ENCODE peak calls at places on chromosomes 5 and 9, in four cellular contexts. Y, E, P and Z are unnamed samples.

GRCh38 chr5:122053181-122054109 is 24.6 kb downstream of the LOX start:
- DNase-seq in E (no peak), P (no peak), Y (peak), Z (no peak)

GRCh38 chr9:16445141-16445920 is 425.1 kb downstream of the BNC2 start:
- DNase-seq in P (no peak), Y (peak), E (no peak), Z (no peak)

GRCh38 chr5:170269579-170269978 is 28.0 kb downstream of the LCP2 start:
- DNase-seq in E (no peak), P (no peak), Y (no peak), Z (no peak)

GRCh38 chr5:135085936-135086235 is 51.9 kb upstream of the PITX1 start:
- DNase-seq in Y (no peak), P (no peak), E (no peak), Z (no peak)

GRCh38 chr9:93261735-93262523 is 78.0 kb downstream of the WNK2 start:
- DNase-seq in P (no peak), E (no peak), Y (no peak), Z (no peak)

GRCh38 chr5:95153581-95153980 is 131.3 kb downstream of the MCTP1 start:
- DNase-seq in Y (no peak), E (no peak), P (no peak), Z (no peak)

GRCh38 chr5:134547579-134547978 is 22.1 kb downstream of the JADE2 start:
- DNase-seq in Y (peak), E (no peak), P (no peak), Z (no peak)

GRCh38 chr5:97243352-97243751 is 60.3 kb upstream of the RIOK2 start:
- DNase-seq in E (no peak), Y (no peak), P (no peak), Z (no peak)

GRCh38 chr9:17578911-17579793 is at the start of gene SH3GL2:
- DNase-seq in Y (peak), E (peak), P (no peak), Z (no peak)

GRCh38 chr9:121154782-121155181 is 46.9 kb downstream of the RAB14 start:
- DNase-seq in P (no peak), Y (peak), E (no peak), Z (peak)

GRCh38 chr5:108561416-108562204 is 179.7 kb upstream of the FBXL17 start:
- DNase-seq in P (no peak), E (no peak), Y (peak), Z (no peak)

GRCh38 chr5:118984602-118985001 is 3.7 kb downstream of the DTWD2 start:
- DNase-seq in P (no peak), Y (peak), E (no peak), Z (no peak)

GRCh38 chr5:5615569-5615968 is 193.1 kb downstream of the ICE1 start:
- DNase-seq in Y (no peak), P (no peak), E (no peak), Z (no peak)

GRCh38 chr5:132825824-132826391 is 4.5 kb downstream of the SHROOM1 start:
- DNase-seq in E (peak), P (no peak), Y (no peak), Z (no peak)

GRCh38 chr5:21031001-21031400 is 1043.0 kb upstream of the CDH18 start:
- DNase-seq in Y (no peak), E (no peak), P (no peak), Z (no peak)

GRCh38 chr9:96203867-96204412 is 98.0 kb downstream of the HSD17B3 start:
- DNase-seq in Y (no peak), E (no peak), P (no peak), Z (no peak)

GRCh38 chr5:79590395-79590999 is 21.7 kb upstream of the TENT2 start:
- DNase-seq in E (no peak), Y (no peak), P (no peak), Z (no peak)

GRCh38 chr5:170632985-170633234 is 129.1 kb downstream of the KCNIP1 start:
- DNase-seq in E (peak), P (no peak), Y (no peak), Z (peak)

GRCh38 chr5:141199359-141200235 is at the start of gene PCDHB11:
- DNase-seq in Y (no peak), P (no peak), E (no peak), Z (no peak)

GRCh38 chr5:40033411-40033810 is 608.6 kb upstream of the DAB2 start:
- DNase-seq in P (peak), Y (no peak), E (no peak), Z (no peak)

GRCh38 chr5:145162641-145163040 is 672.5 kb downstream of the PRELID2 start:
- DNase-seq in E (no peak), P (no peak), Y (no peak), Z (no peak)

GRCh38 chr5:55920784-55921183 is 69.6 kb downstream of the IL31RA start:
- DNase-seq in E (peak), Y (no peak), P (no peak), Z (no peak)

GRCh38 chr5:178123987-178124925 is 6.6 kb upstream of the RMND5B start:
- DNase-seq in E (no peak), P (no peak), Y (no peak), Z (no peak)

GRCh38 chr9:137268538-137269201 is 8.9 kb upstream of the TOR4A start:
- DNase-seq in Y (no peak), P (no peak), E (no peak), Z (peak)

GRCh38 chr5:39231705-39232525 is 12.6 kb upstream of the FYB1 start:
- DNase-seq in E (no peak), Y (no peak), P (peak), Z (no peak)

GRCh38 chr9:14674630-14675029 is 18.6 kb downstream of the ZDHHC21 start:
- DNase-seq in P (no peak), Y (no peak), E (no peak), Z (no peak)

GRCh38 chr5:77778881-77779438 is 2.8 kb upstream of the TBCA start:
- DNase-seq in P (no peak), Y (no peak), E (no peak), Z (no peak)

GRCh38 chr5:143921525-143922311 is 109.8 kb downstream of the HMHB1 start:
- DNase-seq in E (no peak), Y (peak), P (no peak), Z (no peak)

GRCh38 chr5:171596391-171596878 is 177.0 kb downstream of the FGF18 start:
- DNase-seq in P (no peak), Y (peak), E (peak), Z (no peak)

GRCh38 chr5:127028822-127029457 is 1.4 kb downstream of the MARCHF3 start:
- DNase-seq in Y (peak), P (no peak), E (no peak), Z (no peak)

GRCh38 chr9:87850405-87850804 is 32.3 kb upstream of the SPATA31E1 start:
- DNase-seq in E (no peak), P (no peak), Y (peak), Z (no peak)

GRCh38 chr5:10936486-10936885 is 175.5 kb upstream of the DAP start:
- DNase-seq in E (no peak), Y (no peak), P (no peak), Z (no peak)

GRCh38 chr5:22651355-22651754 is 201.8 kb downstream of the CDH12 start:
- DNase-seq in Y (no peak), E (no peak), P (no peak), Z (no peak)

GRCh38 chr5:179812135-179812825 is 5.6 kb upstream of the MGAT4B start:
- DNase-seq in E (no peak), P (no peak), Y (no peak), Z (no peak)

GRCh38 chr9:121074370-121075250 is at the start of gene CNTRL:
- DNase-seq in Y (peak), P (peak), E (peak), Z (peak)

GRCh38 chr5:179153341-179153901 is 93.2 kb downstream of the ZNF354C start:
- DNase-seq in Y (no peak), E (no peak), P (no peak), Z (no peak)

GRCh38 chr5:1200495-1201326 is 684 bp upstream of the SLC6A19 start:
- DNase-seq in Y (no peak), E (no peak), P (no peak), Z (peak)

GRCh38 chr5:1202798-1203185 is 1.4 kb downstream of the SLC6A19 start:
- DNase-seq in P (no peak), Y (no peak), E (no peak), Z (no peak)

GRCh38 chr5:1201327-1202025 is at the start of gene SLC6A19:
- DNase-seq in Y (no peak), E (no peak), P (no peak), Z (peak)

GRCh38 chr5:1203311-1203967 is 2.0 kb downstream of the SLC6A19 start:
- DNase-seq in E (no peak), Y (no peak), P (no peak), Z (no peak)

GRCh38 chr5:1202026-1202797 is 817 bp downstream of the SLC6A19 start:
- DNase-seq in P (no peak), Y (no peak), E (no peak), Z (no peak)
- TF ChIP-seq CHD1 in P (no peak), Y (no peak), E (no peak), Z (no peak)

GRCh38 chr5:8478308-8478707 is 609.4 kb downstream of the MTRR start:
- DNase-seq in E (no peak), P (no peak), Y (no peak), Z (no peak)
- TF ChIP-seq CHD1 in E (no peak), P (no peak), Y (no peak), Z (no peak)

GRCh38 chr9:2128611-2129010 is 113.5 kb downstream of the SMARCA2 start:
- DNase-seq in Y (no peak), P (no peak), E (no peak), Z (no peak)

GRCh38 chr9:2132484-2133082 is 117.4 kb downstream of the SMARCA2 start:
- DNase-seq in E (no peak), P (no peak), Y (peak), Z (peak)

GRCh38 chr9:2125909-2126308 is 110.8 kb downstream of the SMARCA2 start:
- DNase-seq in P (peak), Y (peak), E (no peak), Z (no peak)

GRCh38 chr9:2126331-2126789 is 111.2 kb downstream of the SMARCA2 start:
- DNase-seq in P (no peak), Y (peak), E (no peak), Z (no peak)

DNA sequence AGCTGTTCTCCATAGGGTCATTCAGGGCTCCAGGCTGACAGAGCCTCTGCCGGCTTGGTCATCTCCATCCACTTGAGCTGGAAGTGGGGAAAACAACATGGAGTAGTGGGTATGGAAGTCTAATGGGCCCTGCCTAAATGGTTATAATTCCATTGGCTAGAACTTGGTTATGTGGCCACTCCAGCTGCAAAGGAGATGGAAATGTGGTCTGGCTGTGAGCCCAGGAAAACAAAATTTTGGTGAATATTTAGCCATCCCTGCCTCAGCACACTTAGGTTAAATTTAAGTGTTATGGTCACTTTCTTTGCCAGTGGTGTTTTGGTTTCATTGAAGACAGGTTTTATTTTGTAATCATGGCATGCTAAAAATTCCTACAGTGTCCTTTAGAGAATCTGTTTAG is 112.3 kb downstream of the SMARCA2 start:
- DNase-seq in P (no peak), E (no peak), Y (peak), Z (no peak)
- TF ChIP-seq CHD1 in P (no peak), E (no peak), Y (no peak), Z (no peak)

DNA sequence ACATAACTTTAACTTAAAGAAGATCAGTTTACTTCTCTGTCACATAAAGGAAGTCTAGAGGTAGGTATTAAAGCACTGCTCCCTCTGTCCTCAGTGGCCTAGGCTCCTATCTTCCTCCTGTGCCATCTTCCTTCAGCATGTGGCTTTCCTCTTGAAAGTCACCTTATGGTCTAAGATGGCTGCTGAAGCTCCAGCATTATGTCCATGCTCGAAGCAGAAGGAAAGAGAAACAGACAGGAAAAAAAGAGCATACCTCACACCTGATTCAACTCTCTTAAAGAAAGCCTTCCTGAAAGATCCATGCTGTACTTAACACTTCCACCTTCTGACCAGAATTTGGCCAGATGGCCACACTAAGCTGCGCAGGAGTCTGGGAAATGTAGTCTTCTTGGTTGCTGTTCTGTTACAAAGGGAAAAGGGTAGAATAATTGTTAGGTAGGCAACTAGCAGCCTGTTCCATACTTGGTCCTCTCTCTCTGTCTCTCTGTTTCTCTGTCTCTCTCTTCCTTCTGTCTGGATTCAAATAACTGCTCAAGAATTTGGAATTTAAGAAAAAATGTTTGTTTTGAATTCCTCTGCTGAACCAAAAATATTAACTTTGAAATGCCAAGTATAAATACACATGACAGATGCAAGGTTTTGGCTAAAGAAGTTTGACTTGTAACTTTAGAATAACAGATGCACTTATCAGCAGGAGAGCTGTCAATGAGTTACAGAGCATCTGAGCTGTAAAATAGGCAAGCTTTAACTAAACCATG is 15.9 kb downstream of the TMEM174 start:
- DNase-seq in Y (peak), E (no peak), P (no peak), Z (no peak)
- TF ChIP-seq CHD1 in Y (no peak), E (no peak), P (no peak), Z (no peak)

GRCh38 chr9:125238915-125239446 is 2.2 kb downstream of the HSPA5 start:
- DNase-seq in Y (no peak), E (no peak), P (no peak), Z (no peak)

GRCh38 chr9:125235805-125236534 is 5.2 kb downstream of the HSPA5 start:
- DNase-seq in E (no peak), P (no peak), Y (no peak), Z (no peak)

GRCh38 chr9:125227761-125228160 is 13.4 kb downstream of the HSPA5 start:
- DNase-seq in P (no peak), Y (no peak), E (no peak), Z (no peak)

GRCh38 chr9:125238127-125238914 is 2.8 kb downstream of the HSPA5 start:
- DNase-seq in Y (no peak), P (no peak), E (no peak), Z (no peak)

GRCh38 chr9:125233678-125234077 is 7.5 kb downstream of the HSPA5 start:
- DNase-seq in E (no peak), P (no peak), Y (peak), Z (no peak)
- TF ChIP-seq CHD1 in E (no peak), P (no peak), Y (peak), Z (no peak)

DNA sequence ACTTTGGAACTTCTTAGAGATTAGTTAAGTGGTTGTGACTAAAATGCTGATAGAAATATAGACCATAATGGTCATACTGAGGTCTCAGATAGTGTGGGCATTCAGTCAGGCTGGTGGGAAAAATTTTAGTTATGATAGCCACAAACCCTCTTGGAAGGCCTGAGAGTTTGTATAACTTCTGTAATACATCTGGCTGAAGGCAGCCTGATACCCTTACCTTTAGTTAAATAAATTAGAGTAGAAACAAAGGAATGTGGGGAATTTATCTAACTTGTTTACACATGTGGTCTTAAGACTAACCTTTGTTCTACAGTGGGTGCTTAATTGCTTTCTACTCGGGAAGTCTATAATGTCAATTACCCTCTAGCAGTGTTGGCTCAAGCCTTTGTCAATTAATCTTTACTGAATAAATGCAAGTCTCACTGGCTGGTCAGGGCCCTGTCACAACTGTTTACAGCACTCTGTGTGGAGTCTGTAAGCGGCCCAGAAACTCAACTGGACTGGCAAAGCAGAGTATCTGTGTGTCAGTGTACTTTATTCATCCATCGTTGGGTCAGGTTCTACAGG is 184.0 kb downstream of the FBXO4 start:
- DNase-seq in P (no peak), E (no peak), Y (no peak), Z (no peak)
- TF ChIP-seq CHD1 in P (no peak), E (no peak), Y (no peak), Z (no peak)

DNA sequence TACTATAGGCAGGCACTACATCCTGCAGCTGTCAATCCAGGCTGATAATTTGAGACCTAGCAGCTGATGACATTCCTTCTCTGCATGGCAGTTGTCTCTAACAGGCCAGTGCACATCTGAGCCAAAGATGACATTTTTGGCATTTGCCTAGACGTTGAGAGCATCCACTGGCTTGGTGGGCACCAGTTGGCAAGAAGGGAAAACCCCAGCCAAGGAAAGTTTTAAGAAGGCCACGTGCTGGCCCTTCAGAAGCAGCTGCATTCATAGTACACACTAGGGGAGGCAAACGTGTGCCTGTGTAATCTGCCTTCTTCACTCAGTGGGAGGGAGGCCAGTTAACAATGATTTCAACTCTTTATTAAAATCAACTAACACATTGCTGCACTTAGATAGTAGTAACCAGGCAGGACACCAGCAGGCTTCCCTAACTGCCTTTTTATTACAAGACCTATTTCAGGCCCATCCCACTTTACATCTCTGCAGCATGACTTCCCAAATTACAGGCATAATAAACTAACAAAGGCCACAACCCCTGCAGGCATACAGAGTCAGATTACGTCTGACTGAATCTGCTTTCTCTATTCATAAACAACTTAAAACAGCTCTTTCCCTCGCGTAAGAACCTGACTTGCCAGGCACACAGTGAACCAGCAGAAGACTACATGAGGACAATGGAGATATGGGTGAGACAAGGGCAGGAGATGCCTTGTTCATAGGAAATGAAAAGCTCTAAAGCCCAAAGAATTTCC is 576.3 kb downstream of the PDE4D start:
- DNase-seq in E (no peak), P (no peak), Y (peak), Z (no peak)
- TF ChIP-seq CHD1 in E (no peak), P (no peak), Y (no peak), Z (no peak)

GRCh38 chr9:76531231-76531775 is 72.3 kb downstream of the GCNT1 start:
- DNase-seq in P (no peak), Y (no peak), E (no peak), Z (no peak)

GRCh38 chr9:76528642-76529190 is 69.7 kb downstream of the GCNT1 start:
- DNase-seq in Y (no peak), E (no peak), P (no peak), Z (no peak)

GRCh38 chr9:76529667-76530066 is 70.7 kb downstream of the GCNT1 start:
- DNase-seq in P (no peak), E (no peak), Y (no peak), Z (no peak)

GRCh38 chr9:76528056-76528455 is 69.1 kb downstream of the GCNT1 start:
- DNase-seq in P (no peak), Y (no peak), E (no peak), Z (no peak)

GRCh38 chr9:76530458-76531100 is 71.6 kb downstream of the GCNT1 start:
- DNase-seq in E (no peak), Y (peak), P (no peak), Z (no peak)
- TF ChIP-seq CHD1 in E (no peak), Y (no peak), P (no peak), Z (no peak)